ENCODE peak calls at places on chromosome 10, in five cellular contexts. Y is upper lobe of right lung, P is AG04450, X is endodermal cell, Z is foreskin fibroblast. D is an unnamed sample.

GRCh38 chr10:74523199-74523598 is 303.2 kb upstream of the KAT6B start:
- DNase-seq in P (no peak), X (no peak), Y (no peak), Z (no peak), D (no peak)

GRCh38 chr10:69285699-69286098 is 7.4 kb downstream of the HK1 start:
- DNase-seq in Y (no peak), X (no peak), P (no peak), Z (no peak), D (no peak)

GRCh38 chr10:47449102-47449978 is 34.6 kb downstream of the ANXA8 start:
- DNase-seq in P (no peak), Z (no peak), X (peak; percentile 38), Y (peak; percentile 51), D (no peak)

GRCh38 chr10:91271886-91272285 is 51.4 kb downstream of the PCGF5 start:
- DNase-seq in X (no peak), Y (no peak), P (no peak), Z (peak; percentile 70), D (no peak)

GRCh38 chr10:128095023-128095752 is 31.0 kb downstream of the MKI67 start:
- DNase-seq in Y (no peak), Z (no peak), P (no peak), X (peak; percentile 51), D (no peak)

GRCh38 chr10:127496045-127496444 is 53.1 kb upstream of the NPS start:
- DNase-seq in Y (no peak), P (no peak), Z (no peak), X (no peak), D (no peak)

GRCh38 chr10:89563861-89564478 is 28.6 kb upstream of the SLC16A12 start:
- DNase-seq in Z (peak; percentile 75), P (no peak), X (no peak), Y (no peak), D (no peak)

GRCh38 chr10:32298066-32298812 is 48.7 kb downstream of the EPC1 start:
- DNase-seq in Z (peak; percentile 75), Y (no peak), P (peak; percentile 23), X (no peak), D (peak; percentile 48)

GRCh38 chr10:22054946-22055345 is 51.4 kb upstream of the DNAJC1 start:
- DNase-seq in Y (no peak), X (no peak), Z (peak; percentile 5), P (no peak), D (peak; percentile 7)

GRCh38 chr10:58998924-58999713 is 177.3 kb upstream of the PHYHIPL start:
- DNase-seq in X (no peak), Z (peak; percentile 59), Y (no peak), P (no peak), D (no peak)

GRCh38 chr10:58322072-58322834 is 12.6 kb upstream of the UBE2D1 start:
- DNase-seq in X (no peak), Y (no peak), P (no peak), Z (peak; percentile 31), D (no peak)

GRCh38 chr10:71729023-71729649 is 9.6 kb upstream of the C10orf105 start:
- DNase-seq in Y (peak; percentile 79), X (no peak), P (no peak), Z (peak; percentile 12), D (no peak)

GRCh38 chr10:11284291-11285085 is 266.8 kb downstream of the CELF2 start:
- DNase-seq in P (no peak), Z (no peak), Y (no peak), X (peak; percentile 17), D (no peak)

GRCh38 chr10:119644215-119644826 is 6.9 kb upstream of the BAG3 start:
- DNase-seq in Y (no peak), P (no peak), Z (no peak), X (peak; percentile 92), D (no peak)

GRCh38 chr10:92184977-92185376 is 105.9 kb downstream of the CPEB3 start:
- DNase-seq in Y (no peak), Z (no peak), X (no peak), P (no peak), D (no peak)

GRCh38 chr10:118568327-118568848 is 27.1 kb downstream of the PRLHR start:
- DNase-seq in P (peak; percentile 10), Y (no peak), X (peak; percentile 70), Z (peak; percentile 78), D (peak; percentile 3)

GRCh38 chr10:97684866-97685394 is 2.1 kb downstream of the AVPI1 start:
- DNase-seq in Y (no peak), P (no peak), X (no peak), Z (peak; percentile 41), D (no peak)

GRCh38 chr10:95247881-95248583 is 42.8 kb downstream of the PDLIM1 start:
- DNase-seq in Z (no peak), X (peak; percentile 45), Y (no peak), P (no peak), D (no peak)

GRCh38 chr10:110336111-110336721 is 31.5 kb upstream of the SMNDC1 start:
- DNase-seq in X (peak; percentile 80), Y (no peak), P (peak; percentile 90), Z (peak; percentile 96), D (no peak)
- TF ChIP-seq CTCF in X (peak; percentile 40), Y (no peak), P (peak; percentile 36), Z (peak; percentile 26), D (no peak)

GRCh38 chr10:100528123-100528884 is 1.4 kb downstream of the NDUFB8 start:
- DNase-seq in X (no peak), Z (no peak), Y (no peak), P (no peak), D (no peak)
- H3K4me3 ChIP-seq in X (peak overlapping the region; percentile 95), Z (peak overlapping the region; percentile 95), Y (peak overlapping the region; percentile 97), P (peak overlapping the region; percentile 92), D (peak overlapping the region; percentile 96)

GRCh38 chr10:113872139-113873030 is 17.9 kb downstream of the NHLRC2 start:
- DNase-seq in Z (peak; percentile 19), Y (no peak), P (no peak), X (no peak), D (no peak)
- TF ChIP-seq CTCF in Z (no peak), Y (no peak), P (no peak), X (no peak), D (no peak)

DNA sequence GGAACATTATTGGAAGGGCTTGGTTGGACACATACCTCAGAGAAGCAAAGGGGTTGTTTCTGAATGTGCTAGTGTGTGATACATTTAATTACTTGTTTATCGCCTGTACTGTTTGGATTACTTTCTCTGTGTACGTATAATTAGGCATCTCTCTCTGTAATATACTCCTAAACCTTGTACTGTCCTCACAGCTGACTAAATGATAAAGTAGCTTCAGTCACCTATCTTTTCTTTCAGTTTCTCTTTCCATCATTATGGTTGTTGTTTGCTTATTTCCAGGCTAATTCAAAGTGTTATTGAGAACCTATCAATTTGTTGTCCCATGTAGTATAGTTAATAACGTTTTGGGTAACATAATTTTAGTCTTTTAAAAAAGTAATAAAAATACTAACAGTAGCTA is 34.0 kb downstream of the MXI1 start:
- DNase-seq in Y (no peak), Z (no peak), X (no peak), P (no peak), D (no peak)
- H3K4me3 ChIP-seq in Y (no peak overlapping the region), Z (no peak overlapping the region), X (peak overlapping the region; percentile 43), P (no peak overlapping the region), D (no peak overlapping the region)

DNA sequence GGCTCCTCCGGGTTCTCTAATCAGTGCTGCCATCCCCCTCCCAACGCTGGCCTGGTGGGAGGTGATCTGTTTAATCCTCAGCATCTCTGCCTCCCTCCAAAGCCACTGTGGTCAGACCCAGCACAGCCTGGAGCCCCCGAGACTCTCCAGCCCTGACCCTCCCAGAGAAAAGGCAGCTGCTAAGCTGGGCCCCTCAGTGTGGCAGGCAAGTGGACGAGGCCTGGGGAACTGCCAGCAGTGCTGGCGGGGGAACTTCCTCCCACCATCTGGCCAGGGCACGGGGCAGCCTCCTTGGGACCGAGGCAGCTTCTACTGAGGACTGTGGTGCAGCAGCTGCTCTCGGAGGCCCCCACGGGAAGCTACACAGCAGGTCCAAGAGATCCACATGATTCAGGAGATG is 51.1 kb downstream of the DPYSL4 start:
- DNase-seq in X (no peak), P (no peak), Z (no peak), Y (no peak), D (no peak)
- TF ChIP-seq CTCF in X (no peak), P (no peak), Z (no peak), Y (no peak), D (no peak)

DNA sequence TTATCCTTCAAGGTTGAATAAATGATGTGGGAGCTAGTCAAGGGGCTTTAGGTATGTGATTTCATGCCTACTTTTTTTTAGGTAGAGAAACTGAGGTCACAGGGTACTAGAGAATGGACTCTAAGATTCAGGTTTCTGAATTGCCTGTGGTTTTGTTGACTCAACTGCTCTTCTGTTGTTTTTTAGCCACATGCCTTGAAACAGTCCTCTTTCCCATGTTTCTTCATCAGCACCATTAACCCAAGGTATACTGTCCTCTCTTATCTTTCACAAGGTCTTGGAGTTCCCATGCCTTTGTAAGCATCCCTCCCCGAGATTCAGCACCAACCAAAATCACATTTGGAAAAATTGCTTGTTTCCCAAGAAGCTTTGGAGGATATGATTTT is 79.0 kb downstream of the TCF7L2 start:
- DNase-seq in P (no peak), Z (no peak), Y (no peak), X (no peak), D (no peak)
- H3K4me3 ChIP-seq in P (no peak overlapping the region), Z (no peak overlapping the region), Y (no peak overlapping the region), X (no peak overlapping the region), D (no peak overlapping the region)